ENCODE peak calls at places on chromosomes 12 and 14, in five cellular contexts. M is GM12878, U is neural progenitor cell, K is neuronal stem cell, T is K562. Z is an unnamed sample.

GRCh38 chr12:69254046-69254445 is 14.7 kb downstream of the CPSF6 start:
- DNase-seq in M (peak; percentile 51), U (peak; percentile 51), K (peak; percentile 18), T (peak; percentile 62), Z (peak; percentile 79)

GRCh38 chr14:87044807-87045206 is 948.2 kb downstream of the GALC start:
- DNase-seq in M (no peak), U (no peak), K (no peak), T (no peak), Z (no peak)

GRCh38 chr14:105525861-105526780 is at the start of gene TMEM121:
- DNase-seq in M (no peak), U (peak; percentile 69), K (peak; percentile 63), T (peak; percentile 18), Z (peak; percentile 68)

GRCh38 chr14:101135796-101136742 is 232.5 kb upstream of the RTL1 start:
- DNase-seq in M (no peak), U (no peak), K (no peak), T (no peak), Z (no peak)

GRCh38 chr12:122040579-122041386 is 19.1 kb downstream of the BCL7A start:
- DNase-seq in M (no peak), U (no peak), K (no peak), T (no peak), Z (peak; percentile 41)

GRCh38 chr14:100476012-100476822 is 111.0 kb downstream of the BEGAIN start:
- DNase-seq in M (no peak), U (no peak), K (no peak), T (peak; percentile 7), Z (no peak)

GRCh38 chr14:54211562-54212308 is 185.1 kb upstream of the CDKN3 start:
- DNase-seq in M (no peak), U (no peak), K (no peak), T (no peak), Z (no peak)

GRCh38 chr12:99043319-99043914 is 398.3 kb downstream of the APAF1 start:
- DNase-seq in M (peak; percentile 28), U (peak; percentile 82), K (peak; percentile 71), T (peak; percentile 67), Z (peak; percentile 79)

GRCh38 chr14:61609885-61610284 is 85.4 kb upstream of the HIF1A start:
- DNase-seq in M (no peak), U (no peak), K (no peak), T (no peak), Z (peak; percentile 58)

GRCh38 chr12:59737725-59738463 is 142.1 kb downstream of the SLC16A7 start:
- DNase-seq in M (no peak), U (no peak), K (no peak), T (no peak), Z (no peak)

GRCh38 chr12:53219116-53219955 is 12.3 kb upstream of the ITGB7 start:
- DNase-seq in M (no peak), U (no peak), K (no peak), T (peak; percentile 61), Z (no peak)

GRCh38 chr12:113392988-113393579 is 10.6 kb downstream of the SDS start:
- DNase-seq in M (peak; percentile 59), U (peak; percentile 66), K (no peak), T (peak; percentile 89), Z (peak; percentile 92)

GRCh38 chr12:112848338-112848715 is 56.8 kb downstream of the RPH3A start:
- DNase-seq in M (no peak), U (no peak), K (no peak), T (no peak), Z (no peak)

GRCh38 chr14:45785240-45785639 is 532.2 kb upstream of the MIS18BP1 start:
- DNase-seq in M (no peak), U (no peak), K (no peak), T (no peak), Z (no peak)

GRCh38 chr12:3185260-3185870 is 108.2 kb downstream of the TSPAN9 start:
- DNase-seq in M (no peak), U (no peak), K (no peak), T (no peak), Z (no peak)

GRCh38 chr14:99011385-99011784 is 260.6 kb downstream of the BCL11B start:
- DNase-seq in M (no peak), U (no peak), K (no peak), T (no peak), Z (no peak)

GRCh38 chr12:88889326-88890110 is 309.2 kb upstream of the KITLG start:
- DNase-seq in M (no peak), U (no peak), K (no peak), T (no peak), Z (no peak)

GRCh38 chr14:30195946-30196345 is 268.3 kb upstream of the PRKD1 start:
- DNase-seq in M (no peak), U (no peak), K (no peak), T (no peak), Z (peak; percentile 7)

GRCh38 chr12:111368684-111369495 is at the start of gene PHETA1:
- DNase-seq in M (peak; percentile 30), U (peak; percentile 94), K (peak; percentile 83), T (peak; percentile 95), Z (peak; percentile 96)

GRCh38 chr14:68974759-68975347 is 4.2 kb downstream of the ACTN1 start:
- DNase-seq in M (no peak), U (no peak), K (no peak), T (no peak), Z (no peak)

GRCh38 chr12:28231248-28231647 is 41.0 kb downstream of the CCDC91 start:
- DNase-seq in M (no peak), U (no peak), K (no peak), T (no peak), Z (no peak)

GRCh38 chr12:32532951-32533350 is 133.6 kb downstream of the FGD4 start:
- DNase-seq in M (no peak), U (peak; percentile 16), K (no peak), T (no peak), Z (no peak)

GRCh38 chr12:55142896-55143870 is 17.0 kb downstream of the OR9K2 start:
- DNase-seq in M (no peak), U (peak; percentile 86), K (peak; percentile 35), T (peak; percentile 72), Z (peak; percentile 95)

GRCh38 chr12:71704920-71705319 is 19.0 kb downstream of the TMEM19 start:
- DNase-seq in M (no peak), U (no peak), K (no peak), T (no peak), Z (no peak)

GRCh38 chr12:720231-720941 is 32.0 kb upstream of the WNK1 start:
- DNase-seq in M (no peak), U (no peak), K (no peak), T (peak; percentile 46), Z (no peak)

GRCh38 chr14:105864651-105865265 is 338.4 kb downstream of the TMEM121 start:
- DNase-seq in M (no peak), U (no peak), K (no peak), T (no peak), Z (no peak)

GRCh38 chr14:96895658-96896271 is 98.6 kb downstream of the VRK1 start:
- DNase-seq in M (peak; percentile 61), U (no peak), K (no peak), T (no peak), Z (no peak)

GRCh38 chr14:28767851-28768548 is 1.4 kb downstream of the FOXG1 start:
- DNase-seq in M (no peak), U (peak; percentile 78), K (no peak), T (peak; percentile 69), Z (peak; percentile 94)

GRCh38 chr12:128408669-128409068 is 141.7 kb downstream of the TMEM132C start:
- DNase-seq in M (no peak), U (peak; percentile 60), K (no peak), T (no peak), Z (no peak)

GRCh38 chr12:98653866-98654493 is 8.9 kb downstream of the APAF1 start:
- DNase-seq in M (no peak), U (peak; percentile 50), K (peak; percentile 11), T (peak; percentile 69), Z (peak; percentile 72)

GRCh38 chr14:24483604-24484252 is 24.3 kb downstream of the CMA1 start:
- DNase-seq in M (no peak), U (no peak), K (no peak), T (no peak), Z (no peak)

GRCh38 chr14:23829736-23830474 is 123.7 kb upstream of the DHRS4 start:
- DNase-seq in M (no peak), U (no peak), K (no peak), T (peak; percentile 1), Z (no peak)

GRCh38 chr12:6360578-6361490 is 14.5 kb downstream of the SCNN1A start:
- DNase-seq in M (no peak), U (no peak), K (no peak), T (no peak), Z (no peak)

GRCh38 chr12:122366685-122367475 is 55.6 kb downstream of the CLIP1 start:
- DNase-seq in M (no peak), U (no peak), K (peak; percentile 14), T (peak; percentile 61), Z (peak; percentile 84)

GRCh38 chr12:122992386-122992785 is 11.9 kb downstream of the ARL6IP4 start:
- DNase-seq in M (no peak), U (peak; percentile 33), K (no peak), T (no peak), Z (no peak)

GRCh38 chr12:40011775-40012129 is 94.1 kb downstream of the SLC2A13 start:
- DNase-seq in M (no peak), U (no peak), K (no peak), T (no peak), Z (no peak)
- H2AFZ ChIP-seq in M (peak overlapping the region; percentile 80), U (peak overlapping the region; percentile 36), K (peak overlapping the region; percentile 25), T (no peak overlapping the region), Z (no peak overlapping the region)

DNA sequence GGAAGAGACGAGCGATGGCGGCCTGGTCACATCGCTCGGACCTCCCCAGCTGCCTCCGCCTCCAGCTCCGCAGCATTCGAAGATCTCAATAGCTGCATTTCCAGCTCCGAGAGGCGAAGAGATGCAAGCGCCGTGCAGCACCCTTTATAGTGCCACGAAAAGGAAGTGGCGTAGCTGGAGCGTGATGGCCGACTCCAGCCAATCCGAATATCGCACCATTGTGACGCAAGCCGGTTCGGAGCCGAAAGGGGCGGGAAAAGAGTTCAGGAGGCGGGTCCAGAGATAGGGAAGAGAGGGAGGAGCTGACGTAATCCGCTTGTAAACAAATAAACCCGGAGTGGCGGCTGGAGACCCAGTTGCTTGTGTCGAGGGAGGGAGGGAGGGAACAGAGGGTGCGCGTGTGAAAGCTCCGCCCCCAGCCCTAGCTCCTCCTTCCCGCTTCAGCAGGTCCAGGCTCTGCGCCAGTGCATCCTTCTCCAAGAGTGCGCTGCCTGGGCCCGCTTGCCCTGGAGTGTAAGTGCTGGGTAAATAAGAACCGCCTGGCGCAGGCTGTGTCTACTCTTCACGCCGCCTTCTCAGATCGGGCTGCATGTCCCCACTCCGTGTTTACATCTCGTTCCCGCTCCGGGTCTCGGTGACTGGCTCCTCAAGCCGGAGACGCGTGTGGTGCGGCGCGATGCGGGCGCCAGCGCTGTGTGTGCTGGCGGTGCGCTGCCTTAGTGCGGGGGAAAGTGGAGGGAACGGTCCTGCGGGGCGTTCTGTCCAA is at the start of gene BTG1:
- DNase-seq in M (peak; percentile 100), U (peak; percentile 100), K (peak; percentile 100), T (peak; percentile 99), Z (peak; percentile 100)
- H2AFZ ChIP-seq in M (peak within 1 kb of the TSS; percentile 64), U (peak within 1 kb of the TSS; percentile 10), K (peak within 1 kb of the TSS; percentile 90), T (peak within 1 kb of the TSS; percentile 88), Z (peak within 1 kb of the TSS; percentile 64)

DNA sequence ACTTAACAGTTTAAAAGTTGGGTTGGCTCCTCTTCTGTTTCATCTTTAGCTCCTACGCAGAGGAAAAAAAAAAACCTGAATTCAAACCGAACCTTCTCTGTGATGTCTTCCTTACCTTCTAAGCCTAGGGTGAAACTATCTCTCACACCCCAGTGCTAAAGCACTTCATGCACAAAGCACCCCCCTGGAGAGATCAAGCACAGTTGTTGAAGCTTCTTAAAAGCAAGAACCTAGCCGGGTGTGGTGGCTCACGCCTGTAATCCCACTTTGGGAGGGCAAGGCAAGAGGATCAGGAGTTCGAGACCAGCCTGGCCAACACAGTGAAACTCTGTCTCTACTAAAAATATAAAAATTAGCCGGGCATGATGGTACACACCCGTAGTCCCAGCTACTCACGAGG is 37.5 kb downstream of the CORO1C start:
- DNase-seq in M (no peak), U (no peak), K (no peak), T (peak; percentile 32), Z (no peak)
- H2AFZ ChIP-seq in M (no peak overlapping the region), U (no peak overlapping the region), K (no peak overlapping the region), T (no peak overlapping the region), Z (no peak overlapping the region)

GRCh38 chr12:57429473-57430116 is 1.2 kb downstream of the R3HDM2 start:
- DNase-seq in M (no peak), U (no peak), K (no peak), T (peak; percentile 53), Z (no peak)
- H2AFZ ChIP-seq in M (peak overlapping the region; percentile 69), U (peak overlapping the region; percentile 15), K (peak overlapping the region; percentile 80), T (peak overlapping the region; percentile 86), Z (peak overlapping the region; percentile 76)